ENCODE peak calls at places on chromosome 19, in five cellular contexts. One of them, this sample, is unnamed.

GRCh38 chr19:18899624-18900560 is 3.9 kb upstream of the CERS1 start:
- DNase-seq in foreskin melanocyte: no peak
- DNase-seq in NCI-H1417: no peak
- DNase-seq in lower lobe of right lung: no peak
- DNase-seq in HT-29: no peak
- DNase-seq in this sample: no peak

GRCh38 chr19:13149628-13150186 is 468 bp downstream of the STX10 start:
- DNase-seq in NCI-H1417: peak; percentile 83
- DNase-seq in lower lobe of right lung: peak; percentile 87
- DNase-seq in HT-29: peak; percentile 33
- DNase-seq in foreskin melanocyte: peak; percentile 34
- DNase-seq in this sample: peak; percentile 64

GRCh38 chr19:1177322-1178114 is 3.5 kb upstream of the SBNO2 start:
- DNase-seq in lower lobe of right lung: no peak
- DNase-seq in foreskin melanocyte: no peak
- DNase-seq in HT-29: no peak
- DNase-seq in NCI-H1417: no peak
- DNase-seq in this sample: peak; percentile 76

GRCh38 chr19:11659612-11660011 is 62.3 kb downstream of the ZNF627 start:
- DNase-seq in NCI-H1417: peak; percentile 35
- DNase-seq in lower lobe of right lung: no peak
- DNase-seq in foreskin melanocyte: no peak
- DNase-seq in HT-29: peak; percentile 30
- DNase-seq in this sample: peak; percentile 25

GRCh38 chr19:21463449-21464105 is 41.8 kb upstream of the ZNF429 start:
- DNase-seq in foreskin melanocyte: no peak
- DNase-seq in NCI-H1417: no peak
- DNase-seq in lower lobe of right lung: peak; percentile 63
- DNase-seq in HT-29: no peak
- DNase-seq in this sample: no peak

GRCh38 chr19:17881701-17882100 is 10.0 kb downstream of the SLC5A5 start:
- DNase-seq in NCI-H1417: no peak
- DNase-seq in lower lobe of right lung: no peak
- DNase-seq in HT-29: no peak
- DNase-seq in foreskin melanocyte: no peak
- DNase-seq in this sample: no peak

GRCh38 chr19:38044267-38045111 is 137.5 kb downstream of the SIPA1L3 start:
- DNase-seq in HT-29: no peak
- DNase-seq in foreskin melanocyte: no peak
- DNase-seq in lower lobe of right lung: no peak
- DNase-seq in NCI-H1417: peak; percentile 40
- DNase-seq in this sample: no peak

GRCh38 chr19:42121666-42122069 is 10.6 kb downstream of the POU2F2 start:
- DNase-seq in lower lobe of right lung: peak; percentile 64
- DNase-seq in HT-29: no peak
- DNase-seq in foreskin melanocyte: peak; percentile 15
- DNase-seq in NCI-H1417: no peak
- DNase-seq in this sample: no peak

GRCh38 chr19:4686700-4687099 is 16.6 kb upstream of the MYDGF start:
- DNase-seq in foreskin melanocyte: no peak
- DNase-seq in HT-29: no peak
- DNase-seq in lower lobe of right lung: no peak
- DNase-seq in NCI-H1417: no peak
- DNase-seq in this sample: peak; percentile 34

GRCh38 chr19:41189425-41190065 is 3.5 kb upstream of the CYP2S1 start:
- DNase-seq in foreskin melanocyte: no peak
- DNase-seq in HT-29: no peak
- DNase-seq in NCI-H1417: peak; percentile 3
- DNase-seq in lower lobe of right lung: no peak
- DNase-seq in this sample: no peak

GRCh38 chr19:45506246-45506990 is 861 bp upstream of the VASP start:
- DNase-seq in lower lobe of right lung: peak; percentile 97
- DNase-seq in HT-29: peak; percentile 99
- DNase-seq in foreskin melanocyte: peak; percentile 75
- DNase-seq in NCI-H1417: peak; percentile 88
- DNase-seq in this sample: peak; percentile 96